ENCODE peak calls at places on chromosomes 6 and 20, in nine cellular contexts. One of them, this sample, is unnamed.

GRCh38 chr6:149043476-149044130 is 273.9 kb upstream of the TAB2 start:
- DNase-seq in substantia nigra: no peak
- DNase-seq in NCI-H2107: no peak
- DNase-seq in effector CD8-positive, alpha-beta T cell: no peak
- DNase-seq in NCI-H774: no peak
- DNase-seq in HFF-Myc: no peak
- DNase-seq in activated T-cell treated with anti-CD3 and anti-CD28 coated beads for 1 hour: no peak
- DNase-seq in GM12865: peak
- DNase-seq in NCI-H2081: no peak
- DNase-seq in this sample: no peak

GRCh38 chr6:43817192-43817591 is 47.2 kb downstream of the VEGFA start:
- DNase-seq in substantia nigra: no peak
- DNase-seq in NCI-H2107: no peak
- DNase-seq in effector CD8-positive, alpha-beta T cell: no peak
- DNase-seq in NCI-H774: no peak
- DNase-seq in HFF-Myc: no peak
- DNase-seq in activated T-cell treated with anti-CD3 and anti-CD28 coated beads for 1 hour: no peak
- DNase-seq in GM12865: peak
- DNase-seq in NCI-H2081: no peak
- DNase-seq in this sample: no peak

GRCh38 chr6:43242908-43243648 is at the start of gene TTBK1:
- DNase-seq in substantia nigra: peak
- DNase-seq in NCI-H2107: no peak
- DNase-seq in effector CD8-positive, alpha-beta T cell: peak
- DNase-seq in NCI-H774: no peak
- DNase-seq in HFF-Myc: no peak
- DNase-seq in activated T-cell treated with anti-CD3 and anti-CD28 coated beads for 1 hour: no peak
- DNase-seq in GM12865: no peak
- DNase-seq in NCI-H2081: no peak
- DNase-seq in this sample: peak

GRCh38 chr6:166412911-166413384 is 30.2 kb upstream of the MPC1 start:
- DNase-seq in substantia nigra: no peak
- DNase-seq in NCI-H2107: no peak
- DNase-seq in effector CD8-positive, alpha-beta T cell: no peak
- DNase-seq in NCI-H774: no peak
- DNase-seq in HFF-Myc: no peak
- DNase-seq in activated T-cell treated with anti-CD3 and anti-CD28 coated beads for 1 hour: no peak
- DNase-seq in GM12865: no peak
- DNase-seq in NCI-H2081: no peak
- DNase-seq in this sample: no peak

GRCh38 chr6:81640891-81641290 is 111.6 kb downstream of the TENT5A start:
- DNase-seq in substantia nigra: no peak
- DNase-seq in NCI-H2107: no peak
- DNase-seq in effector CD8-positive, alpha-beta T cell: no peak
- DNase-seq in NCI-H774: no peak
- DNase-seq in HFF-Myc: no peak
- DNase-seq in activated T-cell treated with anti-CD3 and anti-CD28 coated beads for 1 hour: no peak
- DNase-seq in GM12865: no peak
- DNase-seq in NCI-H2081: no peak
- DNase-seq in this sample: no peak

GRCh38 chr6:169335301-169335700 is 81.7 kb upstream of the THBS2 start:
- DNase-seq in substantia nigra: no peak
- DNase-seq in NCI-H2107: no peak
- DNase-seq in effector CD8-positive, alpha-beta T cell: no peak
- DNase-seq in NCI-H774: no peak
- DNase-seq in HFF-Myc: no peak
- DNase-seq in activated T-cell treated with anti-CD3 and anti-CD28 coated beads for 1 hour: no peak
- DNase-seq in GM12865: no peak
- DNase-seq in NCI-H2081: no peak
- DNase-seq in this sample: no peak

GRCh38 chr6:29816030-29816429 is 11.6 kb upstream of the HLA-G start:
- DNase-seq in substantia nigra: no peak
- DNase-seq in NCI-H2107: no peak
- DNase-seq in effector CD8-positive, alpha-beta T cell: no peak
- DNase-seq in NCI-H774: no peak
- DNase-seq in HFF-Myc: no peak
- DNase-seq in activated T-cell treated with anti-CD3 and anti-CD28 coated beads for 1 hour: no peak
- DNase-seq in GM12865: no peak
- DNase-seq in NCI-H2081: no peak
- DNase-seq in this sample: no peak

GRCh38 chr6:166289181-166290061 is 18.8 kb downstream of the PRR18 start:
- DNase-seq in substantia nigra: no peak
- DNase-seq in NCI-H2107: no peak
- DNase-seq in effector CD8-positive, alpha-beta T cell: no peak
- DNase-seq in NCI-H774: no peak
- DNase-seq in HFF-Myc: no peak
- DNase-seq in activated T-cell treated with anti-CD3 and anti-CD28 coated beads for 1 hour: no peak
- DNase-seq in GM12865: no peak
- DNase-seq in NCI-H2081: no peak
- DNase-seq in this sample: no peak

GRCh38 chr20:17466641-17467040 is 64.5 kb downstream of the BFSP1 start:
- DNase-seq in substantia nigra: no peak
- DNase-seq in NCI-H2107: no peak
- DNase-seq in effector CD8-positive, alpha-beta T cell: no peak
- DNase-seq in NCI-H774: no peak
- DNase-seq in HFF-Myc: no peak
- DNase-seq in activated T-cell treated with anti-CD3 and anti-CD28 coated beads for 1 hour: no peak
- DNase-seq in GM12865: no peak
- DNase-seq in NCI-H2081: no peak
- DNase-seq in this sample: no peak

GRCh38 chr6:10882654-10883053 is 813 bp upstream of the GCM2 start:
- DNase-seq in substantia nigra: no peak
- DNase-seq in NCI-H2107: no peak
- DNase-seq in effector CD8-positive, alpha-beta T cell: no peak
- DNase-seq in NCI-H774: no peak
- DNase-seq in HFF-Myc: no peak
- DNase-seq in activated T-cell treated with anti-CD3 and anti-CD28 coated beads for 1 hour: no peak
- DNase-seq in GM12865: no peak
- DNase-seq in NCI-H2081: no peak
- DNase-seq in this sample: peak

GRCh38 chr6:143607959-143608358 is 69.8 kb upstream of the PHACTR2 start:
- DNase-seq in substantia nigra: no peak
- DNase-seq in NCI-H2107: no peak
- DNase-seq in effector CD8-positive, alpha-beta T cell: no peak
- DNase-seq in NCI-H774: no peak
- DNase-seq in HFF-Myc: no peak
- DNase-seq in activated T-cell treated with anti-CD3 and anti-CD28 coated beads for 1 hour: no peak
- DNase-seq in GM12865: no peak
- DNase-seq in NCI-H2081: no peak
- DNase-seq in this sample: peak

GRCh38 chr6:29456971-29457370 is at the start of the genes OR11A1 and OR2H1:
- DNase-seq in substantia nigra: no peak
- DNase-seq in NCI-H2107: no peak
- DNase-seq in effector CD8-positive, alpha-beta T cell: no peak
- DNase-seq in NCI-H774: no peak
- DNase-seq in HFF-Myc: no peak
- DNase-seq in activated T-cell treated with anti-CD3 and anti-CD28 coated beads for 1 hour: no peak
- DNase-seq in GM12865: no peak
- DNase-seq in NCI-H2081: no peak
- DNase-seq in this sample: no peak

GRCh38 chr20:38032585-38033329 is 499 bp downstream of the TTI1 start:
- DNase-seq in substantia nigra: no peak
- DNase-seq in NCI-H2107: no peak
- DNase-seq in effector CD8-positive, alpha-beta T cell: peak
- DNase-seq in NCI-H774: peak
- DNase-seq in HFF-Myc: no peak
- DNase-seq in activated T-cell treated with anti-CD3 and anti-CD28 coated beads for 1 hour: no peak
- DNase-seq in GM12865: peak
- DNase-seq in NCI-H2081: peak
- DNase-seq in this sample: no peak

GRCh38 chr6:170224694-170225660 is 65.9 kb downstream of the DLL1 start:
- DNase-seq in substantia nigra: no peak
- DNase-seq in NCI-H2107: no peak
- DNase-seq in effector CD8-positive, alpha-beta T cell: no peak
- DNase-seq in NCI-H774: peak
- DNase-seq in HFF-Myc: no peak
- DNase-seq in activated T-cell treated with anti-CD3 and anti-CD28 coated beads for 1 hour: no peak
- DNase-seq in GM12865: no peak
- DNase-seq in NCI-H2081: no peak
- DNase-seq in this sample: peak

GRCh38 chr6:157270308-157270707 is 53.0 kb downstream of the TMEM242 start:
- DNase-seq in substantia nigra: no peak
- DNase-seq in NCI-H2107: no peak
- DNase-seq in effector CD8-positive, alpha-beta T cell: no peak
- DNase-seq in NCI-H774: no peak
- DNase-seq in HFF-Myc: no peak
- DNase-seq in activated T-cell treated with anti-CD3 and anti-CD28 coated beads for 1 hour: no peak
- DNase-seq in GM12865: no peak
- DNase-seq in NCI-H2081: no peak
- DNase-seq in this sample: no peak

This sample was measured in retina.